ENCODE peak calls at places on chromosomes 11 and 22, in seven cellular contexts. U is GM12865; H is psoas muscle; C is suprapubic skin; G is H1; S is CD8-positive, alpha-beta T cell; V is WTC11. B is an unnamed sample.
A peak's percentile ranks its signal among the peaks of the same experiment; 100 is the strongest.

GRCh38 chr22:27045103-27045940 is 387.9 kb downstream of the MIAT start:
- DNase-seq in U (no peak), H (no peak), C (no peak), G (no peak), S (no peak), V (no peak), B (peak; percentile 50)

GRCh38 chr11:60780065-60780464 is 5.1 kb upstream of the MS4A10 start:
- DNase-seq in U (no peak), H (no peak), C (no peak), G (no peak), S (no peak), V (no peak), B (no peak)

GRCh38 chr22:36586250-36586649 is 57.3 kb upstream of the EIF3D start:
- DNase-seq in U (no peak), H (no peak), C (no peak), G (no peak), S (no peak), V (no peak), B (no peak)

GRCh38 chr11:30120045-30120589 is 103.3 kb upstream of the KCNA4 start:
- DNase-seq in U (no peak), H (no peak), C (no peak), G (no peak), S (no peak), V (no peak), B (no peak)

GRCh38 chr11:114605370-114605769 is 9.8 kb upstream of the NXPE4 start:
- DNase-seq in U (peak; percentile 53), H (no peak), C (no peak), G (no peak), S (no peak), V (no peak), B (no peak)

GRCh38 chr22:50299724-50300619 is 7.5 kb downstream of the PLXNB2 start:
- DNase-seq in U (no peak), H (no peak), C (no peak), G (peak; percentile 59), S (no peak), V (peak; percentile 85), B (no peak)

GRCh38 chr11:97764605-97765004 is 1256.1 kb upstream of the CNTN5 start:
- DNase-seq in U (no peak), H (no peak), C (no peak), G (no peak), S (no peak), V (no peak), B (no peak)

GRCh38 chr11:103222801-103223200 is 113.6 kb downstream of the DYNC2H1 start:
- DNase-seq in U (no peak), H (no peak), C (no peak), G (no peak), S (no peak), V (no peak), B (no peak)

GRCh38 chr11:134397304-134398078 is 14.6 kb downstream of the B3GAT1 start:
- DNase-seq in U (no peak), H (no peak), C (no peak), G (no peak), S (no peak), V (no peak), B (no peak)

GRCh38 chr22:48147404-48147803 is 1385.0 kb downstream of the TBC1D22A start:
- DNase-seq in U (no peak), H (no peak), C (no peak), G (no peak), S (no peak), V (peak; percentile 37), B (no peak)

GRCh38 chr11:9313648-9314290 is 624 bp downstream of the TMEM41B start:
- DNase-seq in U (peak; percentile 48), H (no peak), C (no peak), G (no peak), S (no peak), V (no peak), B (peak; percentile 39)

GRCh38 chr22:42202048-42202447 is 68.4 kb downstream of the TCF20 start:
- DNase-seq in U (no peak), H (no peak), C (no peak), G (no peak), S (no peak), V (no peak), B (no peak)

GRCh38 chr11:83816572-83817187 is 530.5 kb upstream of the CCDC90B start:
- DNase-seq in U (peak; percentile 19), H (no peak), C (no peak), G (no peak), S (no peak), V (no peak), B (peak; percentile 38)

GRCh38 chr11:1090600-1091331 is 16.1 kb downstream of the MUC2 start:
- DNase-seq in U (no peak), H (no peak), C (no peak), G (no peak), S (no peak), V (no peak), B (no peak)

GRCh38 chr11:832529-833113 is at the start of gene CD151:
- DNase-seq in U (peak; percentile 68), H (no peak), C (no peak), G (no peak), S (no peak), V (peak; percentile 70), B (peak; percentile 63)

GRCh38 chr11:47353978-47354774 is 1.7 kb upstream of the MYBPC3 start:
- DNase-seq in U (no peak), H (no peak), C (no peak), G (no peak), S (no peak), V (no peak), B (no peak)

GRCh38 chr11:47356129-47356997 is 3.9 kb upstream of the MYBPC3 start:
- DNase-seq in U (no peak), H (no peak), C (no peak), G (no peak), S (no peak), V (no peak), B (no peak)

GRCh38 chr11:47356998-47357329 is 4.5 kb upstream of the MYBPC3 start:
- DNase-seq in U (no peak), H (no peak), C (no peak), G (no peak), S (no peak), V (no peak), B (no peak)

GRCh38 chr11:47354913-47355282 is 2.4 kb upstream of the MYBPC3 start:
- DNase-seq in U (no peak), H (no peak), C (no peak), G (no peak), S (no peak), V (no peak), B (no peak)

GRCh38 chr11:47355283-47356128 is 3.0 kb upstream of the MYBPC3 start:
- DNase-seq in U (peak; percentile 44), H (peak; percentile 95), C (peak; percentile 94), G (peak; percentile 95), S (no peak), V (peak; percentile 99), B (peak; percentile 86)
- TF ChIP-seq CTCF in U (peak; percentile 23), H (peak; percentile 94), C (peak; percentile 76), G (peak; percentile 100), S (no peak), V (peak; percentile 77), B (peak; percentile 89)

DNA sequence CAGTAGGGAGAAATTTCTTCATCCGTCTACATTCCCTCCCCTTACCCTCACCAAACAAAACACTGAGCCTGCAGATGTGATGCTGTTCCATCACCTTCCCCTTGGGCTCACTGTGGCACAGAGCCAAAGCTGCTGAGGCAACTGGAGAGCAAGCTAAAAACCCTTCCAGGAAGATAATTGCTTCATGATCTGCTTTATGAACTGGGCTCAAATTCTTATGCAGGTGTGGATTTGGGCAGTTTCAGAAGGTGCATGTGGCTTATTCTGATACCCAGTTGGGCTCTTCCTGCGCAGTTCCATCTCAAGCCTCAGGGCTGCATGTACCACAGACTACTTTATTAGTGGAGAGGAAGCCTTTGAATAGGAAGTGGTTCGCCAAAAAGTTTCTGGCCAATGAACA is 58.3 kb downstream of the AAMDC start:
- DNase-seq in U (peak; percentile 67), H (peak; percentile 79), C (no peak), G (no peak), S (no peak), V (no peak), B (peak; percentile 62)
- TF ChIP-seq CTCF in U (no peak), H (no peak), C (no peak), G (no peak), S (no peak), V (no peak), B (no peak)

GRCh38 chr11:34791725-34792124 is 124.5 kb downstream of the APIP start:
- DNase-seq in U (peak; percentile 6), H (no peak), C (no peak), G (no peak), S (no peak), V (no peak), B (no peak)

GRCh38 chr11:34792143-34792542 is 124.0 kb downstream of the APIP start:
- DNase-seq in U (no peak), H (no peak), C (no peak), G (no peak), S (no peak), V (no peak), B (no peak)

GRCh38 chr11:34788642-34789041 is 127.5 kb downstream of the APIP start:
- DNase-seq in U (no peak), H (no peak), C (no peak), G (no peak), S (no peak), V (no peak), B (no peak)

GRCh38 chr11:34789196-34789834 is 126.9 kb downstream of the APIP start:
- DNase-seq in U (no peak), H (no peak), C (no peak), G (no peak), S (no peak), V (no peak), B (no peak)

DNA sequence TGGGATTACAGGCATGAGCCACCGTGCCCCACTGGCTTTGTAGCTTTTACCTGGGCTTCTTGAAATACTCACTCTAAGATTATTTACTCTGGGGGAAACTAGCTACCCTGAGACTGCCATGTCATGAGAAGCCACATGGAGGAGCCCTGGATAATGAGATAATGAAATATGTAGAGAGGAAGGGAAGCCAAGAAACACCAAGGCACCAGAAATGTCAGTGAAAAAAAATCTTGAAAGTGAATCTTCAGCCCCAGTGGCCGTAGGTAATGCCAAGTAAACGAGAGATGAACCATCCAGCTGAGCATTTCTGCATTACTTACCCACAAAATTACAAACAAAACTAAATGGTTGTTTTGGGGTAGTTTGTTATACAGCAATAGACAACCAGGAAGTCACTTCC is 125.6 kb downstream of the APIP start:
- DNase-seq in U (no peak), H (no peak), C (no peak), G (no peak), S (no peak), V (no peak), B (no peak)
- TF ChIP-seq CTCF in U (no peak), H (no peak), C (peak; percentile 6), G (peak; percentile 28), S (no peak), V (no peak), B (no peak)

DNA sequence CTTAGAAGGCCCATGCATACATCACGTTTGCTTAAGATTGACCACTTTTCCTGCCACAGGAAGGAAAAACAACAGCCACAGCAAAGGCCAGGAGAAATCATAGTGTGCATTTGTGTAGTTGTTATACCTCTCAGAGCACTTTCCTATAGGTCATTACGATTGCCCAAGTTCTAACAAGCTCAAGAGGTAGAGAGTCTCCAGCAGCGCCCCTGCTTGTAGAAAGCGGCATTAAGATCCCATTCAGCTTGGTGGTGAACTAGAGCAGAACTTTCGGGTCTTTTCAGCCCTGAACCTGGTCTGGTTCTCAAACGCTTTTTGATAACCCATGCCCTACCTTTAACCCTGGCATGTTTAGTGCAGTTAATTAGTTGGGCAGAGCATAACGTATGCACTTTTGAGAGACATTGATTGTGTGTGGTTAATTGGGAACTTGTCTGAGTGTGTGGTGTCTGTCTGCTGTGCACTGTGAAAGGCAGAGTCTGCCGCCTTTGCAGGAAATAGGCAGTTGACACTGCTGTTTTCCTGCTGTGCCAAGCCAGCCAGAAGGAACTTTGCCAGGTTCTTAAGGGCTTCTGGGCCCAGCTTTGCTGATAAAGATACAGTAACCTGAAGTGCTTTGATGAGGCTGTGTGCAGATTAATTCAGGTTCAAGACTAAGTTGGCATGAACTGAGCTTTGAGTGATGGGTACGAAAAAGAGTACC is 109.9 kb upstream of the CLMP start:
- DNase-seq in U (peak; percentile 58), H (no peak), C (no peak), G (no peak), S (no peak), V (no peak), B (no peak)
- TF ChIP-seq CTCF in U (peak; percentile 47), H (no peak), C (no peak), G (peak; percentile 41), S (no peak), V (no peak), B (no peak)